ENCODE peak calls at places on chromosome 3, in ten cellular contexts. G, A, P, O, Q, S, C, Y, X and J are unnamed samples.
A peak's percentile ranks its signal among the peaks of the same experiment; 100 is the strongest.

GRCh38 chr3:194592798-194593752 is 40.1 kb downstream of the TMEM44 start:
- DNase-seq in O (no peak), X (no peak), P (peak; percentile 99), S (peak; percentile 99), G (peak; percentile 23), Q (no peak), A (peak; percentile 99), Y (no peak), C (peak; percentile 96), J (peak; percentile 99)

GRCh38 chr3:150721285-150722130 is 17.8 kb upstream of the ERICH6 start:
- DNase-seq in Y (no peak), X (no peak), A (peak; percentile 86), P (peak; percentile 29), Q (no peak), G (no peak), O (peak; percentile 61), S (peak; percentile 27), C (peak; percentile 51), J (peak; percentile 77)

GRCh38 chr3:101690972-101691371 is 4.5 kb upstream of the RPL24 start:
- DNase-seq in P (no peak), Q (no peak), G (no peak), X (no peak), A (no peak), Y (no peak), S (no peak), C (no peak), O (peak; percentile 23), J (no peak)

GRCh38 chr3:116849261-116849688 is 139.7 kb downstream of the TUSC7 start:
- DNase-seq in C (no peak), X (no peak), S (no peak), Y (no peak), A (no peak), O (no peak), G (no peak), Q (no peak), P (no peak), J (no peak)

GRCh38 chr3:66722675-66723074 is 221.9 kb upstream of the LRIG1 start:
- DNase-seq in G (peak; percentile 11), Q (no peak), C (no peak), S (peak; percentile 97), O (no peak), Y (peak; percentile 68), X (no peak), P (peak; percentile 75), A (peak; percentile 20), J (peak; percentile 60)

GRCh38 chr3:55893045-55893664 is 406.0 kb upstream of the WNT5A start:
- DNase-seq in S (peak; percentile 53), A (peak; percentile 70), P (peak; percentile 31), C (no peak), X (no peak), Q (no peak), Y (no peak), O (no peak), G (no peak), J (no peak)

GRCh38 chr3:118128886-118129285 is 905.8 kb downstream of the IGSF11 start:
- DNase-seq in X (no peak), A (peak; percentile 60), O (no peak), Q (no peak), Y (no peak), P (no peak), S (no peak), C (peak; percentile 82), G (no peak), J (no peak)

GRCh38 chr3:114587973-114588372 is 294.1 kb downstream of the TIGIT start:
- DNase-seq in S (no peak), A (no peak), Q (no peak), C (no peak), Y (no peak), O (no peak), X (no peak), P (no peak), G (no peak), J (no peak)

GRCh38 chr3:78974181-78974770 is 793.5 kb downstream of the ROBO1 start:
- DNase-seq in C (no peak), Q (no peak), S (peak; percentile 26), X (no peak), G (no peak), Y (no peak), O (no peak), A (no peak), P (peak; percentile 56), J (peak; percentile 81)

GRCh38 chr3:98513136-98513535 is 9.6 kb downstream of the CLDND1 start:
- DNase-seq in O (no peak), C (peak; percentile 92), A (peak; percentile 89), Q (no peak), X (no peak), Y (no peak), P (peak; percentile 13), S (peak; percentile 60), G (no peak), J (peak; percentile 92)

GRCh38 chr3:22608093-22608492 is 595.0 kb upstream of the UBE2E2 start:
- DNase-seq in G (no peak), Q (no peak), O (no peak), S (no peak), Y (no peak), A (no peak), C (no peak), P (no peak), X (no peak), J (no peak)

GRCh38 chr3:15875016-15875689 is 77.4 kb upstream of the ANKRD28 start:
- DNase-seq in S (peak; percentile 74), G (no peak), C (peak; percentile 43), O (no peak), Y (no peak), A (peak; percentile 65), Q (no peak), X (no peak), P (peak; percentile 67), J (peak; percentile 60)

GRCh38 chr3:13137808-13138565 is 64.8 kb upstream of the IQSEC1 start:
- DNase-seq in G (peak; percentile 2), P (no peak), Y (no peak), X (no peak), S (no peak), Q (peak; percentile 31), A (no peak), C (no peak), O (no peak), J (no peak)

GRCh38 chr3:150345021-150345538 is 63.0 kb upstream of the TSC22D2 start:
- DNase-seq in Q (no peak), G (peak; percentile 25), A (peak; percentile 100), Y (no peak), X (no peak), O (no peak), P (no peak), C (peak; percentile 99), S (no peak), J (peak; percentile 19)

GRCh38 chr3:183895774-183896173 is 11.1 kb upstream of the PARL start:
- DNase-seq in X (no peak), Y (no peak), P (no peak), O (no peak), S (no peak), Q (no peak), G (no peak), A (no peak), C (no peak), J (no peak)

GRCh38 chr3:183896610-183897009 is 11.9 kb upstream of the PARL start:
- DNase-seq in S (no peak), X (no peak), O (no peak), Y (no peak), G (no peak), Q (no peak), A (no peak), C (no peak), P (no peak), J (no peak)

GRCh38 chr3:183895296-183895695 is 10.6 kb upstream of the PARL start:
- DNase-seq in G (peak; percentile 51), X (no peak), C (peak; percentile 32), Q (no peak), S (peak; percentile 32), Y (no peak), A (peak; percentile 71), O (peak; percentile 85), P (peak; percentile 29), J (peak; percentile 72)

GRCh38 chr3:183896184-183896583 is 11.5 kb upstream of the PARL start:
- DNase-seq in S (no peak), A (no peak), G (no peak), O (no peak), Q (no peak), C (no peak), X (no peak), P (no peak), Y (no peak), J (no peak)

GRCh38 chr3:183897606-183898384 is 13.1 kb upstream of the PARL start:
- DNase-seq in C (peak; percentile 61), Q (no peak), A (no peak), P (no peak), G (no peak), X (no peak), O (no peak), S (no peak), Y (no peak), J (no peak)
- TF ChIP-seq CTCF in C (no peak), Q (no peak), A (peak; percentile 39), P (no peak), G (no peak), X (no peak), O (no peak), S (no peak), Y (no peak), J (no peak)

GRCh38 chr3:41989518-41989917 is 27.6 kb upstream of the ULK4 start:
- DNase-seq in O (no peak), A (no peak), Q (no peak), Y (no peak), P (no peak), X (no peak), S (no peak), C (no peak), G (no peak), J (no peak)
- TF ChIP-seq CTCF in O (no peak), A (no peak), Q (no peak), Y (no peak), P (no peak), X (no peak), S (no peak), C (no peak), G (no peak), J (no peak)

GRCh38 chr3:172140499-172141391 is 101.4 kb downstream of the FNDC3B start:
- DNase-seq in A (peak; percentile 98), O (no peak), Q (no peak), X (no peak), P (peak; percentile 96), S (peak; percentile 89), C (peak; percentile 97), G (peak; percentile 61), Y (peak; percentile 65), J (peak; percentile 100)
- TF ChIP-seq CTCF in A (no peak), O (no peak), Q (no peak), X (no peak), P (peak; percentile 49), S (no peak), C (no peak), G (no peak), Y (no peak), J (no peak)

DNA sequence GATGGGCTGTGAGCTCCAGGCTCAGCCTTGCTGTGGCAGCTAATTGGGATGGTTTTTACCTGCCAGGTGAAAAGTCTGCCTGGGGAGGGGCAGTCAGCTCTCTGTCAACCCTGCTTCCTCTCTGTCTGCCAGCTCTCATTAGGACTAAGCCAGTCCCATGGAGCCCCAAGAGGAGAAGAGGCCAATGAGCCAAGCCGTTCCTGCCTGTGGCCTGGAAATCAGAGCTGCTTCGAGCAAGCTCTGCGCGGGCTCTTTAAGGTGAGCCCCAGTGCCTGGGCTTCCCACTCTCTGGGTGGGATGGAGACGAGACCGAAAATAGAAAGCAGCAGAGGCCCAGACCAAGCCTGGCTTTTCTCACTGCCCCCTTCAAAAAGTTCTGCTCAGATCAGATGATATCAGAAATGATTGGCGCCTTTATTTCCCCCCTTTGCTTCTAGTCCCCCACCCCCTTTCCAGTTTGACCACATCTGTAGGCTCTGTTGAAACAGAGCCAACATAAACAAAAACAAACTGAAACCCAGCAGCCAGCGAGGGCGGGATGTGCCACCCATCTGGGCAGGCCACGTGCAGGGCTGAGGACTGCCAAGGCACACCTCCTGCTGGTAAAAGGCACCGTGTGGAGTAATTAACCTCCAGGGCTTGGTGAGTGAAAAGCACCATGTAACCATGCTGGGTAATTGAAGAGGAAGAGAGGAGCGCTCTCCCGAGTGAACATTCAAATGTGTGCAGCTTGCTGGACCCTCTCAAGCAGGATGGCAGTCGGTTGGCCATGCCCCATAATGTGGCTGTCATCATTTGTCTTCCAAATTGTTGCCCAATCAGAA is 471.0 kb upstream of the PROK2 start:
- DNase-seq in Y (peak; percentile 44), A (no peak), C (peak; percentile 23), O (no peak), S (no peak), G (peak; percentile 82), Q (no peak), X (no peak), P (no peak), J (no peak)
- TF ChIP-seq CTCF in Y (peak; percentile 5), A (no peak), C (no peak), O (no peak), S (peak; percentile 2), G (no peak), Q (peak; percentile 24), X (no peak), P (peak; percentile 24), J (no peak)